ENCODE peak calls at places on chromosomes 16 and 17, in four cellular contexts. One of them, this sample, is unnamed.

GRCh38 chr16:28146536-28146935 is 65.2 kb downstream of the XPO6 start:
- DNase-seq in NK-92 treated with Interleukin-12 subunit alpha and Interleukin-12 subunit beta, amount 100 ng/mL, for 24 hours: peak; percentile 19
- DNase-seq in activated T-cell treated with anti-CD3 and anti-CD28 coated beads for 1 hour: no peak
- DNase-seq in Caki2: no peak
- DNase-seq in this sample: no peak

GRCh38 chr17:400257-400656 is 47.6 kb upstream of the RPH3AL start:
- DNase-seq in Caki2: no peak
- DNase-seq in NK-92 treated with Interleukin-12 subunit alpha and Interleukin-12 subunit beta, amount 100 ng/mL, for 24 hours: no peak
- DNase-seq in activated T-cell treated with anti-CD3 and anti-CD28 coated beads for 1 hour: no peak
- DNase-seq in this sample: no peak

GRCh38 chr16:22320572-22321339 is 23.5 kb downstream of the POLR3E start:
- DNase-seq in activated T-cell treated with anti-CD3 and anti-CD28 coated beads for 1 hour: no peak
- DNase-seq in Caki2: no peak
- DNase-seq in NK-92 treated with Interleukin-12 subunit alpha and Interleukin-12 subunit beta, amount 100 ng/mL, for 24 hours: no peak
- DNase-seq in this sample: no peak

GRCh38 chr16:24645739-24646645 is 83.5 kb upstream of the TNRC6A start:
- DNase-seq in Caki2: peak; percentile 85
- DNase-seq in activated T-cell treated with anti-CD3 and anti-CD28 coated beads for 1 hour: no peak
- DNase-seq in NK-92 treated with Interleukin-12 subunit alpha and Interleukin-12 subunit beta, amount 100 ng/mL, for 24 hours: no peak
- DNase-seq in this sample: peak; percentile 99

GRCh38 chr17:5703736-5704135 is 119.4 kb upstream of the NLRP1 start:
- DNase-seq in Caki2: no peak
- DNase-seq in NK-92 treated with Interleukin-12 subunit alpha and Interleukin-12 subunit beta, amount 100 ng/mL, for 24 hours: no peak
- DNase-seq in activated T-cell treated with anti-CD3 and anti-CD28 coated beads for 1 hour: no peak
- DNase-seq in this sample: no peak

GRCh38 chr17:50653738-50654137 is 19.1 kb downstream of the ABCC3 start:
- DNase-seq in Caki2: no peak
- DNase-seq in activated T-cell treated with anti-CD3 and anti-CD28 coated beads for 1 hour: no peak
- DNase-seq in NK-92 treated with Interleukin-12 subunit alpha and Interleukin-12 subunit beta, amount 100 ng/mL, for 24 hours: no peak
- DNase-seq in this sample: no peak

GRCh38 chr16:69890114-69890890 is 60.8 kb upstream of the CLEC18A start:
- DNase-seq in Caki2: peak; percentile 6
- DNase-seq in activated T-cell treated with anti-CD3 and anti-CD28 coated beads for 1 hour: no peak
- DNase-seq in NK-92 treated with Interleukin-12 subunit alpha and Interleukin-12 subunit beta, amount 100 ng/mL, for 24 hours: no peak
- DNase-seq in this sample: peak; percentile 48

GRCh38 chr16:49930841-49931240 is 74.9 kb upstream of the ZNF423 start:
- DNase-seq in NK-92 treated with Interleukin-12 subunit alpha and Interleukin-12 subunit beta, amount 100 ng/mL, for 24 hours: no peak
- DNase-seq in Caki2: no peak
- DNase-seq in activated T-cell treated with anti-CD3 and anti-CD28 coated beads for 1 hour: no peak
- DNase-seq in this sample: no peak

GRCh38 chr17:64781394-64781793 is 119.3 kb upstream of the SMURF2 start:
- DNase-seq in Caki2: no peak
- DNase-seq in activated T-cell treated with anti-CD3 and anti-CD28 coated beads for 1 hour: peak; percentile 28
- DNase-seq in NK-92 treated with Interleukin-12 subunit alpha and Interleukin-12 subunit beta, amount 100 ng/mL, for 24 hours: no peak
- DNase-seq in this sample: peak; percentile 14

GRCh38 chr17:64134216-64134970 is 4.4 kb upstream of the ERN1 start:
- DNase-seq in activated T-cell treated with anti-CD3 and anti-CD28 coated beads for 1 hour: no peak
- DNase-seq in Caki2: no peak
- DNase-seq in NK-92 treated with Interleukin-12 subunit alpha and Interleukin-12 subunit beta, amount 100 ng/mL, for 24 hours: no peak
- DNase-seq in this sample: no peak

GRCh38 chr16:27364493-27365141 is 37.4 kb upstream of the IL21R start:
- DNase-seq in activated T-cell treated with anti-CD3 and anti-CD28 coated beads for 1 hour: no peak
- DNase-seq in Caki2: no peak
- DNase-seq in NK-92 treated with Interleukin-12 subunit alpha and Interleukin-12 subunit beta, amount 100 ng/mL, for 24 hours: no peak
- DNase-seq in this sample: no peak

GRCh38 chr17:73156166-73156840 is 8.5 kb upstream of the SSTR2 start:
- DNase-seq in activated T-cell treated with anti-CD3 and anti-CD28 coated beads for 1 hour: peak; percentile 49
- DNase-seq in Caki2: peak; percentile 46
- DNase-seq in NK-92 treated with Interleukin-12 subunit alpha and Interleukin-12 subunit beta, amount 100 ng/mL, for 24 hours: peak; percentile 32
- DNase-seq in this sample: peak; percentile 39

This sample was measured in astrocyte.